ENCODE peak calls at places on chromosomes 13 and 19, in ten cellular contexts. S, D, A, W, E, F, R, C, J and B are unnamed samples.

GRCh38 chr19:17052439-17052838 is 22.8 kb downstream of the HAUS8 start:
- DNase-seq in R (no peak), F (no peak), S (no peak), C (peak; percentile 31), J (peak; percentile 58), D (peak; percentile 88), W (peak; percentile 59), E (peak; percentile 68), A (no peak), B (peak; percentile 42)

GRCh38 chr13:44128522-44128921 is 245.1 kb upstream of the SERP2 start:
- DNase-seq in S (no peak), D (no peak), J (no peak), W (peak; percentile 65), F (peak; percentile 79), E (no peak), A (no peak), C (peak; percentile 52), R (no peak), B (no peak)

GRCh38 chr13:110409581-110409992 is 102.5 kb downstream of the COL4A2 start:
- DNase-seq in W (peak; percentile 68), F (no peak), R (no peak), J (no peak), C (peak; percentile 57), S (no peak), D (no peak), E (peak; percentile 31), A (no peak), B (no peak)

GRCh38 chr19:532578-533484 is 1.3 kb downstream of the CDC34 start:
- DNase-seq in A (no peak), W (peak; percentile 64), J (peak; percentile 62), C (peak; percentile 85), E (peak; percentile 71), D (peak; percentile 90), R (no peak), F (peak; percentile 93), S (no peak), B (peak; percentile 90)

GRCh38 chr19:8641908-8642547 is 11.6 kb downstream of the NFILZ start:
- DNase-seq in F (no peak), J (no peak), R (no peak), A (no peak), E (peak; percentile 76), C (no peak), S (no peak), W (peak; percentile 65), D (peak; percentile 75), B (no peak)

GRCh38 chr19:19465436-19466070 is 49.8 kb downstream of the TSSK6 start:
- DNase-seq in W (no peak), R (no peak), F (peak; percentile 45), D (no peak), A (no peak), S (no peak), E (no peak), C (no peak), J (no peak), B (peak; percentile 70)

GRCh38 chr13:71417205-71417604 is 449.8 kb downstream of the DACH1 start:
- DNase-seq in C (no peak), J (no peak), E (no peak), S (no peak), A (no peak), R (no peak), W (peak; percentile 0), F (no peak), D (no peak), B (no peak)

GRCh38 chr19:1905071-1905862 is at the start of the genes ADAT3 and SCAMP4:
- DNase-seq in S (peak; percentile 98), W (peak; percentile 99), E (peak; percentile 99), D (peak; percentile 99), A (peak; percentile 94), C (peak; percentile 99), R (peak; percentile 96), F (peak; percentile 100), J (peak; percentile 99), B (peak; percentile 100)

GRCh38 chr13:99689955-99690354 is 188.7 kb downstream of the TM9SF2 start:
- DNase-seq in W (no peak), D (peak; percentile 77), E (no peak), A (no peak), J (no peak), F (no peak), S (no peak), C (no peak), R (no peak), B (no peak)

GRCh38 chr13:99690426-99691189 is 189.3 kb downstream of the TM9SF2 start:
- DNase-seq in J (no peak), C (no peak), S (no peak), E (no peak), F (no peak), W (no peak), R (no peak), A (no peak), D (peak; percentile 59), B (no peak)

GRCh38 chr13:99686944-99687382 is 185.7 kb downstream of the TM9SF2 start:
- DNase-seq in J (no peak), C (no peak), R (no peak), S (no peak), E (no peak), D (peak; percentile 98), F (no peak), W (no peak), A (no peak), B (no peak)

GRCh38 chr13:99687728-99688397 is 186.6 kb downstream of the TM9SF2 start:
- DNase-seq in F (no peak), A (no peak), S (no peak), D (peak; percentile 92), C (no peak), W (no peak), E (peak; percentile 93), J (no peak), R (no peak), B (no peak)

DNA sequence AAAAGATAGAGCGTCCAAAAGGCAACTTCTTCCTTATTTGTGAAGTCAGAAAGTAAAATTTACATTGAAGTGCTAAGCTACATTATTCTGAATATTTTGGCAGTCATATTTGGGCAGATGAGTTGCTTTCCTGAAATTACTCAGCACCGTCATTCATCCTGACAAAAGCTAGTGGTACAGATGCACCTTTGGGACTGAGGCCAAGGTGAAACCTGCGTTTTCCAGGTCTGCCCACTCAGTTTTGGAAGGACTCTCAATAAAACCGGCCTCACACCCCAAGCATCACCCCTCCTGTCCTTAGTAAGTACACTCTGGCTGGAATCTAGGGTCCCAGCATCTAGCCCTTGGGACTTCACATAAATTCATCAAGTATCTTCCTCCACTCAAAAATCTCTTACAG is 187.5 kb downstream of the TM9SF2 start:
- DNase-seq in E (no peak), C (no peak), F (no peak), D (no peak), W (no peak), J (no peak), A (no peak), R (no peak), S (no peak), B (no peak)
- H3K27ac ChIP-seq in E (peak overlapping the region; percentile 83), C (no peak overlapping the region), F (no peak overlapping the region), D (peak overlapping the region; percentile 98), W (no peak overlapping the region), J (no peak overlapping the region), A (no peak overlapping the region), R (no peak overlapping the region), S (no peak overlapping the region), B (no peak overlapping the region)

GRCh38 chr13:106819413-106820180 is 251.7 kb upstream of the ARGLU1 start:
- DNase-seq in D (no peak), E (no peak), W (no peak), F (no peak), R (no peak), J (no peak), A (no peak), C (no peak), S (no peak), B (no peak)

GRCh38 chr13:106815545-106815944 is 247.6 kb upstream of the ARGLU1 start:
- DNase-seq in A (no peak), D (peak; percentile 48), C (no peak), W (no peak), J (no peak), E (no peak), F (no peak), S (no peak), R (no peak), B (no peak)

GRCh38 chr13:106814389-106814903 is 246.5 kb upstream of the ARGLU1 start:
- DNase-seq in D (no peak), J (no peak), E (no peak), F (no peak), R (no peak), A (no peak), S (no peak), C (no peak), W (no peak), B (no peak)

GRCh38 chr13:106818971-106819370 is 251.0 kb upstream of the ARGLU1 start:
- DNase-seq in D (no peak), S (no peak), R (no peak), E (no peak), W (no peak), F (no peak), J (no peak), A (no peak), C (no peak), B (no peak)
- H3K4me3 ChIP-seq in D (no peak overlapping the region), S (no peak overlapping the region), R (no peak overlapping the region), E (no peak overlapping the region), W (no peak overlapping the region), F (no peak overlapping the region), J (no peak overlapping the region), A (no peak overlapping the region), C (no peak overlapping the region), B (no peak overlapping the region)

DNA sequence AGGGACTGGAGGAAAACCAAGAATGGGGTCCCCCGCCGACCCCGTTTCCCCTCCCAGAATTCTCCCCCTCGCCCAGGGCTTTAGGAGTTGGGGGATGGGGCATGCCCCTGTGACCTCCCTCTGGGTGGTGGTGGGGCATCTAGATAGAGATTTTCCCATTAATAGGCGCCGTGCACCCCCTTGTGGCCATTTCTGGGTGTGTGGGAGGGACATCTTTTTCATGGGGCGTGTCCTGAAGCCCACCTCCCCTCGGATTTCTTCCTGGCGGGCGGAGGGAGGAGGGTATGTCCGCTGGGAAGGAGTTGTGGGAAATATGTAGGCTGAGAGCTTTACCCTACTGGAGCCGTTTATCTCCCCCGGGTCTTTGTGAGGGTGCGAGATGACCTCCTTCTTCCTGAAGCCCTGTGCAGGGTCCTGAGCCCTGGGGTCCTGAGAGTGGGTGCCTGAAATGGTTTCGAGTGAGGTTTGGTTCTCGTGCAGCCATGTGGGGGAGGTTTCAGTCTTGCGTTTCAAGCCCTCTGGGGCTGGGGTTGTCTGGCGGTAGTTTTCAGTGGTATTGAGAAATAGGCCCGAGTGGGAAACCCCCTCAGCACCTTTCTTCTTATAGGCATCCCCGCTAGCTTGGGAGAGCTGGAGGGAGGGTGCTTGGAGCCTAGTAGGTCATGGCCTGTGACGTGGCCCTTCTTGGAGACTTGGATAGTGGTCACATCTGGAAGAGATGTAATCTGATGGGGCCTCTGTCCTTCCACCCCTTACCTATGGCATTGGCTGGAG is 1.0 kb downstream of the PRMT1 start:
- DNase-seq in D (peak; percentile 97), S (peak; percentile 90), J (peak; percentile 77), E (peak; percentile 89), C (peak; percentile 78), A (no peak), W (peak; percentile 62), F (peak; percentile 85), R (no peak), B (peak; percentile 69)
- TF ChIP-seq CTCF in D (peak; percentile 80), S (peak; percentile 56), J (peak; percentile 51), E (peak; percentile 77), C (peak; percentile 65), A (peak; percentile 54), W (peak; percentile 70), F (peak; percentile 56), R (peak; percentile 70), B (peak; percentile 46)

DNA sequence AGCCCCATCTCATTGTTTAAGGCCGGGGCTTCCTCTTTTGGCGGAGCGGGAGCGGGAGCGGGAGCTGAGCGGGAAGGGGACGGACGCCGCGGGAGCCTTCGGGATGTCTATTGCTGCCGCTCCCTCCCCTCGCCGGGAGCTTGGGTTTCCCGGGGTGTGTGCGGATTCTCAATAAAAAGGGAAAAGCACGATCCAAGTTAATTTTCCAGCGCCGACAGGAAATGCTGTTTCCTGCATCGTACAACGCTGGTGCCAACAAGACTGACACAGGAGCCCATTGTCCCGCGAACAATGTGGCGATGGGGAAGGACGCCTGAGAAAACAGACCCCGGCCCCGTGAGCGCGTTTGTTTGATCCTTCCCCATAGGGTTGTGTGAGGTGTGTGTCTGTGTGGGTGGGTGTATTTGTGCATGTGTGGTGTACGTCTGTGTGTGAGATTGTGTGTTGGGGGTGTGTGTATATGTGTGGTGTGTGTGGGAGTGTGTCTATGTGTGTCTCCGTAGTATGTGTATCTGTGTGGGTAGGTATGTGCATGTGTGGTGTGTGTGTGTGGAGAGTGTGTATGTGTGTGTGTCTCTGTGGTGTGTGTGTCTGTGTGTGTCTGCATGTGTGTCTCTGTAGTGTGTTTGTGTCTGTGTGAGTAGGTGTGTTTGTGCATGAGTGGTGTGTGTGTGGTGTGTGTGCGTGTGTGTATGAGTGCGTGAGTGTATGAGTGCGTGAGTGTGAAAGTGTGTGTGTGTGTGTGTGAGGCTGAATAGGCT is 36.4 kb upstream of the FLT1 start:
- DNase-seq in D (peak; percentile 89), E (peak; percentile 91), A (no peak), S (no peak), W (peak; percentile 30), C (peak; percentile 80), F (peak; percentile 68), J (no peak), R (no peak), B (peak; percentile 19)
- H3K27ac ChIP-seq in D (no peak overlapping the region), E (peak overlapping the region; percentile 62), A (no peak overlapping the region), S (no peak overlapping the region), W (no peak overlapping the region), C (peak overlapping the region; percentile 91), F (peak overlapping the region; percentile 50), J (peak overlapping the region; percentile 47), R (no peak overlapping the region), B (peak overlapping the region; percentile 10)